ENCODE peak calls at places on chromosomes 12 and 14, in nine cellular contexts. H is iPS DF 19.7; F is heart right ventricle; L is neural crest cell; X is NCI-H2081; K is activated naive CD4-positive, alpha-beta T cell treated with anti-CD3 and anti-CD28 coated beads, Interleukin-2, amount 50 U/mL, for 16 hours; Z is A549; J is GM12878; T is Kasumi-1. Q is an unnamed sample.
A peak's percentile ranks its signal among the peaks of the same experiment; 100 is the strongest.

GRCh38 chr14:103258211-103258610 is 75.8 kb upstream of the EIF5 start:
- DNase-seq in H (no peak), F (no peak), L (no peak), X (no peak), K (no peak), Z (no peak), J (no peak), T (no peak), Q (no peak)

GRCh38 chr14:68956728-68957127 is 22.4 kb downstream of the ACTN1 start:
- DNase-seq in H (no peak), F (no peak), L (no peak), X (no peak), K (no peak), Z (no peak), J (no peak), T (no peak), Q (no peak)

GRCh38 chr14:57816568-57817284 is 49.2 kb downstream of the SLC35F4 start:
- DNase-seq in H (no peak), F (no peak), L (no peak), X (no peak), K (no peak), Z (no peak), J (no peak), T (no peak), Q (no peak)

GRCh38 chr12:49548822-49549648 is 10.2 kb downstream of the KCNH3 start:
- DNase-seq in H (no peak), F (no peak), L (no peak), X (no peak), K (peak; percentile 42), Z (no peak), J (no peak), T (no peak), Q (no peak)

GRCh38 chr12:123533672-123534643 is at the start of gene RILPL1:
- DNase-seq in H (no peak), F (peak; percentile 40), L (peak; percentile 61), X (no peak), K (peak; percentile 53), Z (peak; percentile 77), J (no peak), T (peak; percentile 11), Q (peak; percentile 57)

GRCh38 chr14:79571361-79571760 is 639.9 kb downstream of the DIO2 start:
- DNase-seq in H (no peak), F (no peak), L (no peak), X (no peak), K (no peak), Z (no peak), J (no peak), T (no peak), Q (no peak)

GRCh38 chr12:109581856-109582255 is 8.3 kb downstream of the MVK start:
- DNase-seq in H (no peak), F (no peak), L (no peak), X (no peak), K (no peak), Z (no peak), J (no peak), T (no peak), Q (peak; percentile 90)

GRCh38 chr12:55842681-55843429 is at the start of gene MMP19:
- DNase-seq in H (no peak), F (no peak), L (no peak), X (no peak), K (no peak), Z (peak; percentile 21), J (no peak), T (peak; percentile 31), Q (peak; percentile 41)

GRCh38 chr12:68098939-68099338 is 60.6 kb downstream of the IFNG start:
- DNase-seq in H (no peak), F (no peak), L (no peak), X (no peak), K (no peak), Z (no peak), J (no peak), T (no peak), Q (no peak)

GRCh38 chr14:66206554-66206953 is 279.6 kb upstream of the CCDC196 start:
- DNase-seq in H (no peak), F (no peak), L (no peak), X (no peak), K (no peak), Z (no peak), J (no peak), T (no peak), Q (no peak)

GRCh38 chr12:9049520-9050133 is 60.3 kb downstream of the KLRG1 start:
- DNase-seq in H (no peak), F (no peak), L (no peak), X (peak; percentile 8), K (no peak), Z (peak; percentile 57), J (no peak), T (peak; percentile 45), Q (peak; percentile 52)